ENCODE peak calls at places on chromosome 12, in five cellular contexts. H, W, A, D and L are unnamed samples.

GRCh38 chr12:45762185-45763110 is 32.9 kb downstream of the ARID2 start:
- DNase-seq in H (peak; percentile 57), W (peak; percentile 49), A (peak; percentile 23), D (no peak), L (peak; percentile 34)

GRCh38 chr12:131458931-131459575 is 251.8 kb upstream of the SFSWAP start:
- DNase-seq in H (no peak), W (no peak), A (no peak), D (no peak), L (peak; percentile 11)

GRCh38 chr12:85575115-85576096 is 260.8 kb downstream of the RASSF9 start:
- DNase-seq in H (peak; percentile 79), W (peak; percentile 77), A (peak; percentile 50), D (no peak), L (peak; percentile 42)

GRCh38 chr12:124498178-124498869 is 69.1 kb downstream of the NCOR2 start:
- DNase-seq in H (no peak), W (no peak), A (no peak), D (peak; percentile 21), L (no peak)

GRCh38 chr12:110841007-110841406 is 5.8 kb upstream of the CCDC63 start:
- DNase-seq in H (no peak), W (no peak), A (no peak), D (no peak), L (no peak)

GRCh38 chr12:106086696-106087095 is 52.1 kb downstream of the NUAK1 start:
- DNase-seq in H (no peak), W (no peak), A (no peak), D (no peak), L (no peak)

GRCh38 chr12:9255837-9256236 is 47.6 kb upstream of the PZP start:
- DNase-seq in H (no peak), W (no peak), A (no peak), D (no peak), L (no peak)

GRCh38 chr12:62259311-62259992 is 752 bp upstream of the USP15 start:
- DNase-seq in H (no peak), W (no peak), A (no peak), D (no peak), L (no peak)

GRCh38 chr12:105228494-105228893 is 7.5 kb downstream of the APPL2 start:
- DNase-seq in H (no peak), W (peak; percentile 75), A (no peak), D (no peak), L (peak; percentile 36)

GRCh38 chr12:121626087-121626852 is at the start of gene ORAI1:
- DNase-seq in H (peak; percentile 93), W (peak; percentile 85), A (peak; percentile 97), D (peak; percentile 98), L (peak; percentile 95)

GRCh38 chr12:101172316-101172715 is 37.7 kb downstream of the SLC5A8 start:
- DNase-seq in H (no peak), W (no peak), A (no peak), D (no peak), L (peak; percentile 9)

GRCh38 chr12:6338955-6339761 is 2.7 kb downstream of the TNFRSF1A start:
- DNase-seq in H (no peak), W (no peak), A (no peak), D (no peak), L (no peak)

GRCh38 chr12:27460471-27460978 is 14.0 kb downstream of the SMCO2 start:
- DNase-seq in H (peak; percentile 11), W (peak; percentile 41), A (no peak), D (no peak), L (no peak)

GRCh38 chr12:26246483-26247164 is 51.3 kb downstream of the SSPN start:
- DNase-seq in H (peak; percentile 82), W (no peak), A (no peak), D (no peak), L (no peak)

GRCh38 chr12:47910486-47910885 is 5.7 kb upstream of the VDR start:
- DNase-seq in H (no peak), W (no peak), A (no peak), D (no peak), L (no peak)

GRCh38 chr12:101298426-101298825 is 18.5 kb downstream of the UTP20 start:
- DNase-seq in H (peak; percentile 68), W (peak; percentile 84), A (no peak), D (no peak), L (no peak)

GRCh38 chr12:26011099-26011498 is 52.6 kb downstream of the RASSF8 start:
- DNase-seq in H (peak; percentile 67), W (no peak), A (no peak), D (no peak), L (no peak)

GRCh38 chr12:91105807-91106206 is 5.5 kb downstream of the LUM start:
- DNase-seq in H (no peak), W (no peak), A (no peak), D (no peak), L (no peak)

GRCh38 chr12:1855241-1855640 is 34.9 kb downstream of the LRTM2 start:
- DNase-seq in H (no peak), W (no peak), A (no peak), D (no peak), L (no peak)

GRCh38 chr12:104412681-104413080 is 44.1 kb upstream of the CHST11 start:
- DNase-seq in H (no peak), W (no peak), A (no peak), D (no peak), L (no peak)

GRCh38 chr12:80490329-80490728 is 46.3 kb downstream of the PTPRQ start:
- DNase-seq in H (no peak), W (no peak), A (no peak), D (no peak), L (no peak)

GRCh38 chr12:121980211-121980891 is 41.3 kb upstream of the BCL7A start:
- DNase-seq in H (no peak), W (peak; percentile 74), A (no peak), D (no peak), L (peak; percentile 60)

GRCh38 chr12:68310370-68310769 is 21.8 kb downstream of the MDM1 start:
- DNase-seq in H (peak; percentile 63), W (peak; percentile 81), A (no peak), D (no peak), L (no peak)

GRCh38 chr12:5945071-5946008 is at the start of gene ANO2:
- DNase-seq in H (no peak), W (no peak), A (no peak), D (peak; percentile 27), L (no peak)

GRCh38 chr12:124661382-124661781 is 94.0 kb upstream of the NCOR2 start:
- DNase-seq in H (no peak), W (no peak), A (no peak), D (no peak), L (no peak)

GRCh38 chr12:123896786-123897185 is 75.8 kb downstream of the CCDC92 start:
- DNase-seq in H (peak; percentile 45), W (no peak), A (no peak), D (no peak), L (no peak)

GRCh38 chr12:78359530-78359929 is 505.0 kb upstream of the SYT1 start:
- DNase-seq in H (no peak), W (peak; percentile 16), A (no peak), D (no peak), L (no peak)

GRCh38 chr12:31204995-31205582 is 120.9 kb downstream of the SINHCAF start:
- DNase-seq in H (peak; percentile 74), W (peak; percentile 41), A (no peak), D (no peak), L (peak; percentile 37)

GRCh38 chr12:115213538-115213961 is 529.6 kb upstream of the TBX3 start:
- DNase-seq in H (no peak), W (no peak), A (no peak), D (peak; percentile 40), L (no peak)

DNA sequence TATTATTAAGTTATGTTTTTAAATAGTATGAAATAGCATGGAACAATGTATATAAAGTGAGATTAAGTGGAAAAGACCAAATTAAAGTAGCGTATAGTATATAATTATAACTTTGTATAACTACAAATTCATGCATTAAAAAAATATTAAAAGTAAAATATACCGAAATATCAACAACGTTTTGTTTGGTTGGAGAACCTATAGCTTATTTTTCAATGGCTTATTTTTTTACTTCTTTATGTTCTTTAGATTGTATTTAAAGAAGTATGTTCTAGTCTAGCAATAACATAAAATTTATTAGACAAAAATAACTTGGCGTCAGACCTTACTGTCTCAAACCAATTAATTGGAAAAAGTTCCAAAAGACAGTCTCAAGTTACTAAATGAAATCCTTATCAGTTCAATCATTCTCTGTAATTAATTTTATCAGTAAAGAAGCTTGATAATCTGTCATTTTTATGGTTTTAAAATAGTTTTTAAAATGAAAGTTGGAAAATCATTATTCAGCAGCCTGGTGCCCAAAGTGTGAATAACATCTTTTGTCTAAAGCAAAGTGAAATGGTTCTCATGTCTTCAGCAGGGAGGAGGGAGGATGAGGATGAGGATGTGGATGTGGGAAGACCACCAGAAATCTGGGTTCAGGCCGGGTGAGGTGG is 46.7 kb downstream of the IRAK3 start:
- DNase-seq in H (peak; percentile 9), W (peak; percentile 11), A (no peak), D (no peak), L (no peak)
- TF ChIP-seq CTCF in H (peak; percentile 14), W (peak; percentile 31), A (no peak), D (no peak), L (no peak)

DNA sequence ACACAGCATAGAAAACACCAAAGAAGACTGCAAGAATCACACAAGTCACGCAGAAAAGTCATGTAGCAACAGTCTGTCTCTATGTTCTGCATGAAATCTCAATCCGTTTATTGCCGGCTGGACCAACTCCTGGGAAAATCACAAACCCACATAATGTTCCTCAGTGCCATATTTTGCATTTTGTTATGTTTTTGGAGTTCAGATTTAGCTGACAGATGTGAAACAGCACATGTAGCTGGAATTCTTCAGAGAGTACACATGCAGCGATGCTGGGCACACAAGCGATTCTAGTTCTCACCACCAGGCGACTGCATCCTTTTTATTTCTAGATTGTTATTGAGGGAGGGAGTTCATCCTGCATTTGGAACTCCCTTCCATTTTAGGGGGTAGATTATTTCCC is 193.2 kb downstream of the APAF1 start:
- DNase-seq in H (peak; percentile 12), W (peak; percentile 32), A (no peak), D (no peak), L (no peak)
- TF ChIP-seq CTCF in H (no peak), W (peak; percentile 67), A (no peak), D (no peak), L (no peak)

DNA sequence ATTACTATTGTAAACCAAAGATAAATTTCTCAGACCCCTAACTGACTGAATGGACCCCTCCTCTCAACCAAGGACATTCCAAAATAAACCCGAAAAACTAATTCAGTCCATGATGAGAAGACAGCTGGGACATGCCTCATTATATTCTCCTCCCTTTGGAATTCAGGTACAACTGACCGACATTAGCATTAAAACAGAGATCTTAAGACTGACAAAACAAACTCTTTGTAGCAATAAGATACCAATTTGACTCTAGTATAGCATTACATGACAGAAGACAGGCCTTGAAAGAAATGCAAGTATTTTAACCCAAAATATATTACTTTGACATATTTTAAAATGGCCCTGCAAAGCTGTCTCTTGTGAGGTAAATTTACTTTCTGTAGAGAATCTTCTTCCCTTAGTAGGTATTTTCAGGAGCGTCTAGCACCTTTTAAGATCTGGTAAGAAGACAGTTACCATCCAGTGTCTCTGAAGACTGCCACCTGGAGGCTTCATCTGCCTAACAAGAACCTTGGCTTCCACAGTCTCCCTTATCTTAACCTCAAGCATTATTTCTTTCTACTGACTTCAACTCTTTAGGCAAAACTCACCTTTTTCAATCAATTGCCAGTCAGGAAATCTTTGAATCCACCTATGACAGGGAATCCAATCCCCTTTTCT is 957.5 kb downstream of the SLC6A15 start:
- DNase-seq in H (peak; percentile 10), W (no peak), A (no peak), D (no peak), L (no peak)
- TF ChIP-seq CTCF in H (no peak), W (peak; percentile 60), A (no peak), D (no peak), L (peak; percentile 37)

DNA sequence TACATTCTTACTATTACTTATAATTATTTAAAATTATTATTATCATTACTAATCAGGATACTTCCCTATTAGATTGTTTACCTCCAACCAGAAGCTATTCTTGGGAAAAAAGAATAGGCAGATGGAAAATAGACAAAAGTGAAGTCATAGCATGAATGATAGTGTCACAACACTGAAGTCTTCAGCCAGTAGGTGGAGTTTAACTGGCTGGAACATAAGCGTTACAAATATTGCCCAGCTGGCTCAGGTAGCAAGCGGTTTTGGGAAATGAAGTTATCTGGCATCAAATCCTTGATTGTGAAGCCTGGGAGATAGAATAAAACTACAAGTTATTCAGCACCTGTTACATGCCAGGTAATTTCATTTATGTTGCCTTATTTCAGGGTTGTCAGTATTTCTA is 762.9 kb downstream of the C12orf50 start:
- DNase-seq in H (no peak), W (no peak), A (no peak), D (no peak), L (no peak)
- TF ChIP-seq CTCF in H (no peak), W (peak; percentile 28), A (no peak), D (no peak), L (no peak)